ENCODE peak calls at places on chromosomes 16 and 17, in four cellular contexts. C, F, D and R are unnamed samples. For H3K27me3, the result is how much of the 10 kb centered on the place peaks cover.

GRCh38 chr17:34135841-34136240 is 119.2 kb upstream of the CCL2 start:
- DNase-seq in C (no peak), D (no peak), F (no peak), R (no peak)

GRCh38 chr17:45225051-45225700 is 3.5 kb downstream of the FMNL1 start:
- DNase-seq in C (peak), D (no peak), F (no peak), R (no peak)

GRCh38 chr17:67608691-67609090 is 109.0 kb upstream of the NOL11 start:
- DNase-seq in C (no peak), F (no peak), D (no peak), R (no peak)

GRCh38 chr17:17693253-17693954 is 12.1 kb downstream of the RAI1 start:
- DNase-seq in C (peak), F (peak), D (peak), R (peak)

GRCh38 chr16:79165541-79165940 is 435.0 kb downstream of the MAF start:
- DNase-seq in D (no peak), F (no peak), C (no peak), R (no peak)

GRCh38 chr16:52569296-52569695 is 22.4 kb upstream of the TOX3 start:
- DNase-seq in D (no peak), C (no peak), F (no peak), R (no peak)

GRCh38 chr17:61731330-61731729 is 132.0 kb downstream of the BRIP1 start:
- DNase-seq in C (no peak), D (no peak), F (no peak), R (no peak)

GRCh38 chr16:87114832-87115231 is 202.4 kb downstream of the C16orf95 start:
- DNase-seq in F (no peak), C (no peak), D (no peak), R (no peak)

GRCh38 chr16:89880477-89881367 is 7.3 kb downstream of the TCF25 start:
- DNase-seq in C (no peak), F (no peak), D (no peak), R (no peak)

GRCh38 chr16:74736531-74737157 is 36.0 kb upstream of the MLKL start:
- DNase-seq in F (no peak), D (no peak), C (no peak), R (no peak)

GRCh38 chr17:29838961-29839360 is 91.1 kb downstream of the SSH2 start:
- DNase-seq in F (no peak), D (peak), C (no peak), R (no peak)

GRCh38 chr16:89001117-89002027 is 24.4 kb upstream of the CBFA2T3 start:
- DNase-seq in D (no peak), C (no peak), F (no peak), R (no peak)

GRCh38 chr17:67922503-67922902 is 73.8 kb downstream of the C17orf58 start:
- DNase-seq in C (no peak), D (no peak), F (no peak), R (no peak)

GRCh38 chr16:21060027-21060510 is 90.6 kb downstream of the DNAH3 start:
- DNase-seq in F (no peak), D (no peak), C (no peak), R (no peak)

GRCh38 chr17:58312824-58313223 is 15.8 kb downstream of the TSPOAP1 start:
- DNase-seq in C (no peak), F (no peak), D (no peak), R (no peak)

GRCh38 chr16:12901204-12901596 is 198 bp upstream of the SHISA9 start:
- DNase-seq in F (no peak), C (no peak), D (no peak), R (no peak)

GRCh38 chr16:77009453-77009852 is 181.5 kb upstream of the MON1B start:
- DNase-seq in C (no peak), D (no peak), F (no peak), R (no peak)

GRCh38 chr17:42783778-42784138 is 3.3 kb downstream of the WNK4 start:
- DNase-seq in C (no peak), F (no peak), D (no peak), R (no peak)

GRCh38 chr16:55929184-55929583 is 54.0 kb upstream of the CES5A start:
- DNase-seq in F (no peak), D (no peak), C (no peak), R (no peak)

GRCh38 chr16:65414284-65414984 is 292.6 kb upstream of the CDH11 start:
- DNase-seq in F (no peak), C (no peak), D (no peak), R (no peak)

GRCh38 chr16:78292726-78293380 is 193.4 kb downstream of the WWOX start:
- DNase-seq in D (peak), C (no peak), F (no peak), R (peak)

GRCh38 chr16:68265078-68265925 is 976 bp downstream of the SLC7A6 start:
- DNase-seq in C (no peak), D (peak), F (peak), R (peak)

GRCh38 chr16:457732-458400 is 32.4 kb downstream of the RAB11FIP3 start:
- DNase-seq in D (no peak), F (no peak), C (no peak), R (no peak)

GRCh38 chr16:87555647-87556046 is 46.7 kb upstream of the JPH3 start:
- DNase-seq in F (no peak), C (no peak), D (no peak), R (no peak)

GRCh38 chr17:19991252-19991885 is 13.7 kb upstream of the AKAP10 start:
- DNase-seq in C (no peak), F (no peak), D (no peak), R (no peak)

GRCh38 chr17:38539386-38539785 is 66.4 kb downstream of the SRCIN1 start:
- DNase-seq in F (no peak), D (no peak), C (no peak), R (no peak)

GRCh38 chr17:59498421-59499307 is 66.7 kb upstream of the DHX40 start:
- DNase-seq in D (no peak), C (no peak), F (no peak), R (no peak)

GRCh38 chr17:8142158-8142886 is 9.9 kb downstream of the PER1 start:
- DNase-seq in C (no peak), D (no peak), F (no peak), R (no peak)
- TF ChIP-seq POLR2AphosphoS5 in C (peak), D (no peak), F (no peak), R (no peak)

DNA sequence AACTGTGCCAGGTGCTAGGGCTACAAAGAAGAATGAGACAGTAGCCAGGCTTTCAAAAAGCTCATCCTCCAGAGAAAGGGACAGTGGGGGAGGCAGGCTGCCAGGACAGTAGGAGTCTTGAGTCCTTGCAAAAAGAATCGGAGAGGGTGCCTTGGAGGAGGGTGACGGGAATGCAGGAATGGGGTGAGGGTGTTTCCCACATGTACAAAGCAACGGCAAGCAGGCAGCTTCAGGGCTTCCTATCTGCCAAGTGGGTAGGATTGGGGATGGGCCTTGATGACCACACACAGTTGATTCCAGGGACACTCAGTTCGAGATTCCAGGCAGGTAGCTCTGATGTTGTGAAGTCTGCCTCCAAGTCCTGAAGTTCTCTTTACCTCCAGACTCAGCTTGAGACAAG is 54.4 kb downstream of the C17orf67 start:
- DNase-seq in D (no peak), C (no peak), F (no peak), R (no peak)
- H3K27me3 ChIP-seq in D (under half), C (under half), F (under half), R (under half)

DNA sequence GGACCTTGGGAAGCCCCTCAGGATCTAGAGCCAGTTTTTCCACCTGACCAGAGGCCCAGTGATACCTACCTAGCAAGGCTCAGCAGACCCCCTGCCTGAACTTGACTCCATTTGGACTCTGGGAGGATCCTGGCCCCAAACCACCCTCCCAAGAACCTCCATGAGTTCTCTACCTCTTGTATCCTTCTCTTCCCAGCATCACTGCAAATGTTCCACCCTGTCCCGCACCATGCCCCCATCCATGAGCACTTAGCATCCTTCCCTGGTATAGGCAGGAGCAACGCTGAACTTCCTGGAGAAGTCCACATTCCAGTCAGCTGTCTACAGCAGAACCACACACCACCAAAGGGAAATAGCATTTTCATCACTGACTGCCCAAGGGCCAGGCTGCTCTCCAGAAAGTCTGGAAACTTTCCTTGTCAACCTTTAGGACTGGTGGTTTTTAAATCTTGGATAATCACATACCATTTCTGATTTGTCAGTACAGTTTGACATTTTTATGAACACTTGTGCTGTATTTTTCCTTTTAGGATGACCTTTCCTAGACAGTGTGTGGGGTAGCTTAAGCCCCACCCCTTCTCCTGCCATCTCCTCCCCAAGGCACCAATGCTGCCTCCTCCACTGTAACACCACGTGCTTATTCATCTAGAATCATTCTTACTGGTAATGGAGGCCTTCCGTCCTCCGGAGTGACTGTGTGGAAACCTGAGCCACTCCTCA is 13.9 kb downstream of the EIF4A3 start:
- DNase-seq in F (no peak), D (no peak), C (no peak), R (no peak)
- TF ChIP-seq POLR2AphosphoS5 in F (no peak), D (no peak), C (no peak), R (no peak)

DNA sequence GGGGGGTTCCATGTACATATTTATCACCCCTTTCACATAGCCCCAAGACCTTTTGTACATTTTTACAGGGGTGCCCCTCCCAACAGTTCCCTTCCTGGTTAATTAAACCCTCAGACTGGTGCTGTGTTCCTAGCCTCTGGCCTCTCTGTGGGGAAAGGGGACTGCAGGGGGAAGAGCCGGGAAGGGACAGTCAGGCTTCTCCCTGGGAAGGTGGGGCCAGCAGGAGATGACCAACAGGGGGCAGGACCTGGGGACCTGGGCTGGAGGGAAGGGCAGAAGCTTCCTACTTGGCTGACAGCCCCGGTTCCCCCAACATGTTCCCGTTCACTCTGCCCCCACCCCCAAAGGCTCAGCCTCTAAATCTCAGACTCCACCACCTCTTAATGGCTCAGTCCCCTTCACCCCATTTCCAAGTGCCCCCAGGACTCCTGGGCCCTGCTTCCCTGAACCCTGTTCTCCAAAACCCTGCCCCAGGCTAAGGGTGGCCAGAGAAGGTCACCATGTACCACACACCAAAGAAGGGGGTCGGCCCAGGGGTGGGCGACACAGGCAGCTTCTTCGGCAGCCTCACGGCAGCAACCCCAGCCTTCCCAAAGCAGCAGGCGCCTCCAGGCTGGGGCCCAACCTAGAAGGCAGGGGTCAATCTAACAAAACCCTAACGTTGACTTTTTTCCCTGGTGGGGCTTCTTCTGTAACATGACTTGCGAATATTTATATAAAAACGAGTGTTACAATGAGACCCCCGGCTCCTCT is 12.0 kb downstream of the FBRS start:
- DNase-seq in F (no peak), D (no peak), C (no peak), R (no peak)
- H3K27me3 ChIP-seq in F (under half), D (under half), C (under half), R (under half)